ENCODE peak calls at places on chromosomes 6 and 20, in five cellular contexts. H, I, Y, J and S are unnamed samples.

GRCh38 chr20:30937790-30938189 is 319.7 kb upstream of the DEFB115 start:
- DNase-seq in Y (no peak), I (no peak), H (no peak), J (no peak), S (no peak)

GRCh38 chr6:150169609-150170008 is 26.8 kb downstream of the PPP1R14C start:
- DNase-seq in I (no peak), Y (no peak), H (peak; percentile 81), J (no peak), S (no peak)

GRCh38 chr6:99099243-99099642 is 151.5 kb upstream of the FBXL4 start:
- DNase-seq in H (no peak), J (no peak), I (no peak), Y (no peak), S (no peak)

GRCh38 chr20:63737940-63738686 is 1.5 kb upstream of the SLC2A4RG start:
- DNase-seq in J (peak; percentile 90), H (no peak), Y (no peak), I (no peak), S (no peak)

GRCh38 chr20:47353697-47354387 is 2.7 kb downstream of the ZMYND8 start:
- DNase-seq in H (no peak), I (no peak), J (no peak), Y (no peak), S (no peak)

GRCh38 chr20:50462093-50462685 is 48.0 kb upstream of the PTPN1 start:
- DNase-seq in Y (no peak), I (no peak), H (peak; percentile 27), J (no peak), S (no peak)

GRCh38 chr6:118876814-118877213 is 17.1 kb upstream of the ASF1A start:
- DNase-seq in I (no peak), J (no peak), H (peak; percentile 85), Y (no peak), S (no peak)

GRCh38 chr6:79544939-79545450 is 7.8 kb upstream of the LCA5 start:
- DNase-seq in Y (peak; percentile 75), H (peak; percentile 99), I (peak; percentile 74), J (peak; percentile 16), S (peak; percentile 83)

GRCh38 chr6:113585246-113585645 is 271.9 kb upstream of the MARCKS start:
- DNase-seq in I (no peak), H (no peak), J (no peak), Y (no peak), S (no peak)

GRCh38 chr6:22421187-22421586 is 124.4 kb upstream of the PRL start:
- DNase-seq in Y (no peak), H (no peak), I (no peak), J (no peak), S (no peak)

GRCh38 chr6:147624946-147625515 is 116.5 kb downstream of the SAMD5 start:
- DNase-seq in H (no peak), I (no peak), Y (no peak), J (no peak), S (no peak)

GRCh38 chr20:20317195-20318113 is 50.5 kb upstream of the INSM1 start:
- DNase-seq in H (no peak), Y (no peak), I (peak; percentile 32), J (no peak), S (no peak)

GRCh38 chr20:52761867-52762266 is 210.3 kb upstream of the TSHZ2 start:
- DNase-seq in I (no peak), Y (no peak), H (no peak), J (no peak), S (no peak)

GRCh38 chr6:33504486-33504885 is 50.1 kb downstream of the ZBTB9 start:
- DNase-seq in I (no peak), H (no peak), Y (no peak), J (no peak), S (no peak)
- H2AFZ ChIP-seq in I (no peak overlapping the region), H (no peak overlapping the region), Y (no peak overlapping the region), J (no peak overlapping the region), S (no peak overlapping the region)

DNA sequence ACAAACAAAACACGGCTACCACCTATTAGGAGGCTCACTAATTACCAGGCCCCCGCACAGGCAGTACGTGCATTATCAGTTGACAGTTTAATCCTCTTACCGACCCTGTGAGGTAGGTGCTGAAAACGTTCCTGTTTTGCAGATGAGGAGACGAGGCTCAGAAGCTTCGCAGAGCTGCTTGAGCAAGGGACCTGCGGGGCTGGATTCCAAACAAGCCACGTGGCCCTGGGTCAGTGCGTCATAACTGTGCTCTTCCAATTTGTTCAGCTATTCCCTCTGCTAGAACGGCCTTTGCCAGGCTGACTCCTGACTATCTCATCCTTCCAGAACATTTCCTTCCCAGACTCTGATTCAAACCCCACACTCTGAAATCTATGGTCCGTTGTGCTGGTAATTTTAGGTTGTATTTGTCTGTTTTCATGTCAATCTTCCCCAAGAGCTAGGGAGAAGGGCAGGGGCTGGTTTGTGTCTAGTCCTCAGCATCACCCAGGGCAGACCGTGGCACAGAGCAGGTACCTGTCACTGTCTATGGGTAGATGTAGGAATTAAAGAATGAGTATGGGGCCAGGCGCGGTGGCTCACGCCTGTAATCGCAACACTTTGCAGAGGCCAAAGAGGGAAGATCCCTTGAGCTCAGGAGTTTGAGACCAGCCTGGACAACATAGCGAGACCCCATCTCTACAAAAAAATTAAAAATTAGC is 28.8 kb upstream of the TLDC2 start:
- DNase-seq in I (no peak), Y (no peak), H (peak; percentile 83), J (no peak), S (no peak)
- TF ChIP-seq RFX5 in I (no peak), Y (no peak), H (no peak), J (no peak), S (no peak)

GRCh38 chr6:162211022-162211421 is 516.5 kb downstream of the PRKN start:
- DNase-seq in J (no peak), H (no peak), Y (no peak), I (no peak), S (no peak)
- H2AFZ ChIP-seq in J (no peak overlapping the region), H (no peak overlapping the region), Y (no peak overlapping the region), I (no peak overlapping the region), S (no peak overlapping the region)

GRCh38 chr20:56381501-56381900 is 10.5 kb downstream of the AURKA start:
- DNase-seq in H (no peak), I (no peak), Y (no peak), J (no peak), S (no peak)

GRCh38 chr20:56386219-56386618 is 5.8 kb downstream of the AURKA start:
- DNase-seq in H (no peak), J (peak; percentile 39), I (no peak), Y (no peak), S (no peak)

GRCh38 chr20:56385130-56385529 is 6.9 kb downstream of the AURKA start:
- DNase-seq in Y (no peak), I (no peak), H (no peak), J (no peak), S (no peak)

GRCh38 chr20:56382696-56383095 is 9.3 kb downstream of the AURKA start:
- DNase-seq in Y (no peak), I (no peak), H (no peak), J (no peak), S (no peak)

DNA sequence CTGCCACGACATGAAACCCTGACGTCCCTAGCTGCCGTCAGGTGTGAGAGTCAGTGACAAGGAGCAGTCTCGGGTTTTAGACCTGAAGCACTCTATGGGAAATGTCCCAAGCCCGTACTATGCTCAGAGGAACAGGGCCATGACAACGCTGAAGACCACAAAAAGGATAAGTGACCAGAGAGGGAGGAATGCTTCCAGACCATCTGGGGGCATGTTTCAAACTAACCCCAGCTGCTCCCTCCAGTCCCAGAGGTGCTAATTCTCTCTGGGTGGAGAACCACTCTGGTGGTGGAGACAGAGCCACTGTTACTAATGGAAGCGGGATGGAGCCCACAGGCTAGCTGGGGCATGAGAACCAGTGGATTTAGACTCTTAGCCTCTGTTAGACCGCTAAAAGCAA is 8.7 kb downstream of the AURKA start:
- DNase-seq in J (no peak), Y (no peak), I (no peak), H (no peak), S (no peak)
- TF ChIP-seq RFX5 in J (no peak), Y (no peak), I (no peak), H (no peak), S (no peak)

DNA sequence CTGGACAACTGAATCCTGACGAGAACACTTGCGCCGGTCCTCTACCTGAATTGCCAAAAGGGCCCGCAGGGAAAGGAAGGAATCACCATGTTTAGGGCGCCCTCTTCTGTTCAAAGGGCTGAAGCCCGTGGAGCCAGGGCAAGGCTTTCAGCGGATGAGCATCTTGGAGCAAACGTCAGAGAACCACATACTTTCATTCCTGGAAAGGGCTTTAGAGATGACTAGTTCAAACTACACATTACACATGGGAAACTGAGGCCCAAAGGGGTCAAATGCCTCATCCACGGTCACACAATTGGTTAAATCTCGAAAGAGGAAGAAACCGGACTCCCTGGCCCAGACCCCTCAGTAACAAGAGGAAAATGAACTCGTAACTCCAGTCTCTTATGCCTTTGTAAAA is 11.5 kb upstream of the ZNF133 start:
- DNase-seq in I (no peak), H (peak; percentile 71), J (peak; percentile 75), Y (peak; percentile 60), S (peak; percentile 50)
- H2AFZ ChIP-seq in I (peak overlapping the region; percentile 9), H (peak overlapping the region; percentile 86), J (no peak overlapping the region), Y (no peak overlapping the region), S (peak overlapping the region; percentile 100)

GRCh38 chr6:20691185-20691584 is 156.9 kb downstream of the CDKAL1 start:
- DNase-seq in I (no peak), Y (no peak), H (no peak), J (no peak), S (no peak)
- TF ChIP-seq RFX5 in I (no peak), Y (no peak), H (no peak), J (no peak), S (no peak)

GRCh38 chr6:18153311-18153703 is 1.6 kb downstream of the TPMT start:
- DNase-seq in J (no peak), I (no peak), Y (no peak), H (no peak), S (no peak)
- H2AFZ ChIP-seq in J (no peak overlapping the region), I (no peak overlapping the region), Y (no peak overlapping the region), H (no peak overlapping the region), S (no peak overlapping the region)

DNA sequence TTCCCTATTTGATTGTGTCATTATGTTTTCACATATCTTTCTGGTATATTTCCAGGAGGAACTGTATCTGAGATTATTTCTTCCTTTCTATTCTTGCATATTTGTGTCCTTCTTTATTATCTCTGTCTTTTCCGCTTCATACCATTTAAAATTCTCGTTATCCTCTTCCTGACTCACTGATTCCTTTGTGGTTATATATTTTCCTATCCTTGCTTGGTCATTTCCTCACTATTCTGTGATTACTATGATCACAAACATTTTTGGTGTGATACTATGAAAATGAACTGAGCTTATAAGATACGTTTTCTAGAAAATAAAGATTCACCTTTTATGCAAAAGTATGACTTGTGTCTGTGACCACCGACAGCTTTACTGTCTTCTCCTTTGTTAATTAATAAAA is 26.6 kb upstream of the MYCT1 start:
- DNase-seq in I (no peak), Y (no peak), J (no peak), H (peak; percentile 49), S (no peak)
- TF ChIP-seq RFX5 in I (no peak), Y (no peak), J (no peak), H (no peak), S (no peak)

GRCh38 chr6:26455357-26455970 is 2.3 kb upstream of the BTN2A1 start:
- DNase-seq in I (no peak), H (no peak), J (no peak), Y (no peak), S (no peak)
- H2AFZ ChIP-seq in I (no peak overlapping the region), H (no peak overlapping the region), J (no peak overlapping the region), Y (no peak overlapping the region), S (no peak overlapping the region)

GRCh38 chr6:72861935-72862432 is 240.1 kb downstream of the KCNQ5 start:
- DNase-seq in J (no peak), H (peak; percentile 57), Y (no peak), I (peak; percentile 13), S (no peak)
- TF ChIP-seq RFX5 in J (no peak), H (no peak), Y (no peak), I (no peak), S (no peak)